ENCODE peak calls at places on chromosomes 1 and 21, in eight cellular contexts. One of them, this sample, is unnamed.

GRCh38 chr1:207919523-207920210 is 8.7 kb upstream of the CD34 start:
- DNase-seq in LHCN-M2: no peak
- DNase-seq in NCI-H1105: no peak
- DNase-seq in WTC11: no peak
- DNase-seq in GM12891: no peak
- DNase-seq in body of pancreas: no peak
- DNase-seq in SW480: no peak
- DNase-seq in SW 1271: no peak
- DNase-seq in this sample: no peak

GRCh38 chr1:31653761-31654160 is 9.1 kb upstream of the PEF1 start:
- DNase-seq in LHCN-M2: no peak
- DNase-seq in NCI-H1105: no peak
- DNase-seq in WTC11: no peak
- DNase-seq in GM12891: no peak
- DNase-seq in body of pancreas: no peak
- DNase-seq in SW480: no peak
- DNase-seq in SW 1271: no peak
- DNase-seq in this sample: no peak

GRCh38 chr1:6861075-6861724 is 75.9 kb downstream of the CAMTA1 start:
- DNase-seq in LHCN-M2: no peak
- DNase-seq in NCI-H1105: no peak
- DNase-seq in WTC11: no peak
- DNase-seq in GM12891: no peak
- DNase-seq in body of pancreas: no peak
- DNase-seq in SW480: no peak
- DNase-seq in SW 1271: no peak
- DNase-seq in this sample: no peak

GRCh38 chr1:162712317-162713029 is 78.0 kb upstream of the HSD17B7 start:
- DNase-seq in LHCN-M2: no peak
- DNase-seq in NCI-H1105: no peak
- DNase-seq in WTC11: no peak
- DNase-seq in GM12891: no peak
- DNase-seq in body of pancreas: peak; percentile 26
- DNase-seq in SW480: no peak
- DNase-seq in SW 1271: no peak
- DNase-seq in this sample: no peak

GRCh38 chr1:38724160-38725131 is 135.1 kb downstream of the RRAGC start:
- DNase-seq in LHCN-M2: no peak
- DNase-seq in NCI-H1105: no peak
- DNase-seq in WTC11: no peak
- DNase-seq in GM12891: no peak
- DNase-seq in body of pancreas: no peak
- DNase-seq in SW480: no peak
- DNase-seq in SW 1271: no peak
- DNase-seq in this sample: no peak

GRCh38 chr1:66598670-66599069 is 64.7 kb downstream of the SGIP1 start:
- DNase-seq in LHCN-M2: peak; percentile 78
- DNase-seq in NCI-H1105: no peak
- DNase-seq in WTC11: no peak
- DNase-seq in GM12891: no peak
- DNase-seq in body of pancreas: no peak
- DNase-seq in SW480: peak; percentile 6
- DNase-seq in SW 1271: peak; percentile 34
- DNase-seq in this sample: no peak

GRCh38 chr21:46112731-46113215 is 14.9 kb downstream of the COL6A2 start:
- DNase-seq in LHCN-M2: no peak
- DNase-seq in NCI-H1105: no peak
- DNase-seq in WTC11: no peak
- DNase-seq in GM12891: peak; percentile 11
- DNase-seq in body of pancreas: peak; percentile 5
- DNase-seq in SW480: no peak
- DNase-seq in SW 1271: no peak
- DNase-seq in this sample: no peak

GRCh38 chr1:53442297-53442696 is 16.9 kb upstream of the DMRTB1 start:
- DNase-seq in LHCN-M2: peak; percentile 51
- DNase-seq in NCI-H1105: no peak
- DNase-seq in WTC11: no peak
- DNase-seq in GM12891: no peak
- DNase-seq in body of pancreas: no peak
- DNase-seq in SW480: peak; percentile 24
- DNase-seq in SW 1271: no peak
- DNase-seq in this sample: no peak

GRCh38 chr1:188027613-188028012 is 1198.9 kb downstream of the PLA2G4A start:
- DNase-seq in LHCN-M2: peak; percentile 92
- DNase-seq in NCI-H1105: no peak
- DNase-seq in WTC11: no peak
- DNase-seq in GM12891: no peak
- DNase-seq in body of pancreas: no peak
- DNase-seq in SW480: no peak
- DNase-seq in SW 1271: peak; percentile 92
- DNase-seq in this sample: no peak

GRCh38 chr1:41122851-41123518 is 101.5 kb upstream of the SLFNL1 start:
- DNase-seq in LHCN-M2: peak; percentile 85
- DNase-seq in NCI-H1105: no peak
- DNase-seq in WTC11: peak; percentile 15
- DNase-seq in GM12891: no peak
- DNase-seq in body of pancreas: peak; percentile 36
- DNase-seq in SW480: peak; percentile 82
- DNase-seq in SW 1271: peak; percentile 53
- DNase-seq in this sample: no peak

GRCh38 chr1:197464039-197464438 is 196.0 kb downstream of the CRB1 start:
- DNase-seq in LHCN-M2: peak; percentile 75
- DNase-seq in NCI-H1105: no peak
- DNase-seq in WTC11: no peak
- DNase-seq in GM12891: no peak
- DNase-seq in body of pancreas: peak; percentile 16
- DNase-seq in SW480: no peak
- DNase-seq in SW 1271: no peak
- DNase-seq in this sample: no peak

GRCh38 chr21:26784974-26785373 is 60.2 kb downstream of the ADAMTS1 start:
- DNase-seq in LHCN-M2: no peak
- DNase-seq in NCI-H1105: no peak
- DNase-seq in WTC11: no peak
- DNase-seq in GM12891: no peak
- DNase-seq in body of pancreas: no peak
- DNase-seq in SW480: no peak
- DNase-seq in SW 1271: no peak
- DNase-seq in this sample: no peak

GRCh38 chr1:26126321-26127084 is 14.9 kb downstream of the PDIK1L start:
- DNase-seq in LHCN-M2: peak; percentile 25
- DNase-seq in NCI-H1105: peak; percentile 73
- DNase-seq in WTC11: no peak
- DNase-seq in GM12891: no peak
- DNase-seq in body of pancreas: no peak
- DNase-seq in SW480: peak; percentile 33
- DNase-seq in SW 1271: no peak
- DNase-seq in this sample: peak; percentile 44

GRCh38 chr1:212290608-212291007 is 5.4 kb downstream of the PPP2R5A start:
- DNase-seq in LHCN-M2: no peak
- DNase-seq in NCI-H1105: no peak
- DNase-seq in WTC11: no peak
- DNase-seq in GM12891: no peak
- DNase-seq in body of pancreas: no peak
- DNase-seq in SW480: peak; percentile 54
- DNase-seq in SW 1271: no peak
- DNase-seq in this sample: no peak

GRCh38 chr1:39406533-39407478 is 84.6 kb upstream of the BMP8A start:
- DNase-seq in LHCN-M2: peak; percentile 58
- DNase-seq in NCI-H1105: no peak
- DNase-seq in WTC11: no peak
- DNase-seq in GM12891: no peak
- DNase-seq in body of pancreas: no peak
- DNase-seq in SW480: peak; percentile 22
- DNase-seq in SW 1271: peak; percentile 50
- DNase-seq in this sample: no peak

GRCh38 chr1:17440074-17440826 is 773 bp upstream of the RCC2 start:
- DNase-seq in LHCN-M2: no peak
- DNase-seq in NCI-H1105: no peak
- DNase-seq in WTC11: no peak
- DNase-seq in GM12891: no peak
- DNase-seq in body of pancreas: no peak
- DNase-seq in SW480: peak; percentile 30
- DNase-seq in SW 1271: no peak
- DNase-seq in this sample: no peak

GRCh38 chr1:212621830-212622315 is 13.3 kb downstream of the ATF3 start:
- DNase-seq in LHCN-M2: no peak
- DNase-seq in NCI-H1105: no peak
- DNase-seq in WTC11: no peak
- DNase-seq in GM12891: no peak
- DNase-seq in body of pancreas: no peak
- DNase-seq in SW480: no peak
- DNase-seq in SW 1271: no peak
- DNase-seq in this sample: no peak

GRCh38 chr1:41743361-41743760 is 175.4 kb downstream of the HIVEP3 start:
- DNase-seq in LHCN-M2: peak; percentile 95
- DNase-seq in NCI-H1105: no peak
- DNase-seq in WTC11: no peak
- DNase-seq in GM12891: no peak
- DNase-seq in body of pancreas: no peak
- DNase-seq in SW480: no peak
- DNase-seq in SW 1271: no peak
- DNase-seq in this sample: no peak

GRCh38 chr1:194024659-194025058 is 838.2 kb upstream of the B3GALT2 start:
- DNase-seq in LHCN-M2: peak; percentile 90
- DNase-seq in NCI-H1105: no peak
- DNase-seq in WTC11: no peak
- DNase-seq in GM12891: no peak
- DNase-seq in body of pancreas: no peak
- DNase-seq in SW480: no peak
- DNase-seq in SW 1271: no peak
- DNase-seq in this sample: no peak

GRCh38 chr1:209590405-209590804 is 6.9 kb downstream of the CAMK1G start:
- DNase-seq in LHCN-M2: no peak
- DNase-seq in NCI-H1105: no peak
- DNase-seq in WTC11: peak; percentile 54
- DNase-seq in GM12891: no peak
- DNase-seq in body of pancreas: no peak
- DNase-seq in SW480: peak; percentile 46
- DNase-seq in SW 1271: no peak
- DNase-seq in this sample: no peak

GRCh38 chr1:108113496-108113895 is 86.6 kb downstream of the SLC25A24 start:
- DNase-seq in LHCN-M2: no peak
- DNase-seq in NCI-H1105: no peak
- DNase-seq in WTC11: no peak
- DNase-seq in GM12891: no peak
- DNase-seq in body of pancreas: no peak
- DNase-seq in SW480: no peak
- DNase-seq in SW 1271: no peak
- DNase-seq in this sample: no peak

GRCh38 chr1:178564783-178565180 is 51.9 kb downstream of the TEX35 start:
- DNase-seq in LHCN-M2: no peak
- DNase-seq in NCI-H1105: no peak
- DNase-seq in WTC11: no peak
- DNase-seq in GM12891: no peak
- DNase-seq in body of pancreas: no peak
- DNase-seq in SW480: no peak
- DNase-seq in SW 1271: no peak
- DNase-seq in this sample: no peak

GRCh38 chr1:96234299-96234698 is 487.3 kb upstream of the PTBP2 start:
- DNase-seq in LHCN-M2: no peak
- DNase-seq in NCI-H1105: peak; percentile 95
- DNase-seq in WTC11: no peak
- DNase-seq in GM12891: no peak
- DNase-seq in body of pancreas: peak; percentile 48
- DNase-seq in SW480: peak; percentile 27
- DNase-seq in SW 1271: no peak
- DNase-seq in this sample: no peak

GRCh38 chr1:208036177-208036808 is 125.4 kb upstream of the CD34 start:
- DNase-seq in LHCN-M2: no peak
- DNase-seq in NCI-H1105: no peak
- DNase-seq in WTC11: peak; percentile 29
- DNase-seq in GM12891: peak; percentile 35
- DNase-seq in body of pancreas: no peak
- DNase-seq in SW480: peak; percentile 15
- DNase-seq in SW 1271: peak; percentile 16
- DNase-seq in this sample: no peak

GRCh38 chr21:23968722-23969647 is 1638.3 kb downstream of the MRPL39 start:
- DNase-seq in LHCN-M2: no peak
- DNase-seq in NCI-H1105: peak; percentile 86
- DNase-seq in WTC11: peak; percentile 74
- DNase-seq in GM12891: peak; percentile 10
- DNase-seq in body of pancreas: peak; percentile 50
- DNase-seq in SW480: peak; percentile 68
- DNase-seq in SW 1271: no peak
- DNase-seq in this sample: peak; percentile 21

GRCh38 chr1:40167317-40167716 is 6.1 kb downstream of the RLF start:
- DNase-seq in LHCN-M2: no peak
- DNase-seq in NCI-H1105: no peak
- DNase-seq in WTC11: no peak
- DNase-seq in GM12891: no peak
- DNase-seq in body of pancreas: no peak
- DNase-seq in SW480: no peak
- DNase-seq in SW 1271: no peak
- DNase-seq in this sample: no peak

GRCh38 chr1:209929751-209930150 is 8.3 kb upstream of the SYT14 start:
- DNase-seq in LHCN-M2: no peak
- DNase-seq in NCI-H1105: no peak
- DNase-seq in WTC11: no peak
- DNase-seq in GM12891: no peak
- DNase-seq in body of pancreas: no peak
- DNase-seq in SW480: no peak
- DNase-seq in SW 1271: no peak
- DNase-seq in this sample: no peak

GRCh38 chr1:209983953-209984352 is 45.9 kb downstream of the SYT14 start:
- DNase-seq in LHCN-M2: no peak
- DNase-seq in NCI-H1105: no peak
- DNase-seq in WTC11: no peak
- DNase-seq in GM12891: no peak
- DNase-seq in body of pancreas: no peak
- DNase-seq in SW480: no peak
- DNase-seq in SW 1271: no peak
- DNase-seq in this sample: no peak

GRCh38 chr1:203039609-203040517 is 13.6 kb downstream of the PPFIA4 start:
- DNase-seq in LHCN-M2: no peak
- DNase-seq in NCI-H1105: no peak
- DNase-seq in WTC11: peak; percentile 85
- DNase-seq in GM12891: no peak
- DNase-seq in body of pancreas: no peak
- DNase-seq in SW480: no peak
- DNase-seq in SW 1271: no peak
- DNase-seq in this sample: no peak

GRCh38 chr1:46010611-46011010 is 121.8 kb downstream of the PIK3R3 start:
- DNase-seq in LHCN-M2: no peak
- DNase-seq in NCI-H1105: no peak
- DNase-seq in WTC11: no peak
- DNase-seq in GM12891: no peak
- DNase-seq in body of pancreas: no peak
- DNase-seq in SW480: no peak
- DNase-seq in SW 1271: no peak
- DNase-seq in this sample: no peak

GRCh38 chr1:213331776-213332175 is 280.7 kb downstream of the RPS6KC1 start:
- DNase-seq in LHCN-M2: no peak
- DNase-seq in NCI-H1105: no peak
- DNase-seq in WTC11: no peak
- DNase-seq in GM12891: no peak
- DNase-seq in body of pancreas: no peak
- DNase-seq in SW480: no peak
- DNase-seq in SW 1271: no peak
- DNase-seq in this sample: no peak

GRCh38 chr1:200867018-200867811 is 5.6 kb upstream of the GPR25 start:
- DNase-seq in LHCN-M2: no peak
- DNase-seq in NCI-H1105: no peak
- DNase-seq in WTC11: no peak
- DNase-seq in GM12891: no peak
- DNase-seq in body of pancreas: no peak
- DNase-seq in SW480: no peak
- DNase-seq in SW 1271: no peak
- DNase-seq in this sample: no peak

GRCh38 chr1:201468501-201468843 is 516 bp downstream of the PHLDA3 start:
- DNase-seq in LHCN-M2: peak; percentile 30
- DNase-seq in NCI-H1105: peak; percentile 26
- DNase-seq in WTC11: peak; percentile 50
- DNase-seq in GM12891: peak; percentile 61
- DNase-seq in body of pancreas: peak; percentile 34
- DNase-seq in SW480: no peak
- DNase-seq in SW 1271: no peak
- DNase-seq in this sample: no peak

GRCh38 chr1:231799363-231799986 is 172.9 kb downstream of the DISC1 start:
- DNase-seq in LHCN-M2: no peak
- DNase-seq in NCI-H1105: no peak
- DNase-seq in WTC11: no peak
- DNase-seq in GM12891: no peak
- DNase-seq in body of pancreas: no peak
- DNase-seq in SW480: no peak
- DNase-seq in SW 1271: no peak
- DNase-seq in this sample: no peak

This sample was measured in GM19239.